ENCODE peak calls at places on chromosomes 4 and X, in six cellular contexts. K is upper lobe of left lung, R is K562, P is HepG2, U is HCT116, A is GM12878. O is an unnamed sample.

GRCh38 chrX:68919707-68920106 is 90.9 kb downstream of the EFNB1 start:
- ATAC-seq in R (no peak), K (no peak), U (no peak), A (no peak), P (no peak), O (no peak)

GRCh38 chrX:31436424-31436823 is 364.6 kb upstream of the FTHL17 start:
- ATAC-seq in R (no peak), U (no peak), A (no peak), K (no peak), P (no peak), O (no peak)

GRCh38 chrX:44795945-44796450 is 47.8 kb upstream of the DUSP21 start:
- ATAC-seq in R (no peak), P (no peak), A (peak; percentile 74), U (no peak), K (no peak), O (no peak)

GRCh38 chrX:13015536-13016236 is 28.7 kb downstream of the FAM9C start:
- ATAC-seq in K (peak; percentile 71), U (no peak), R (no peak), P (no peak), A (no peak), O (no peak)

GRCh38 chr4:151668687-151669402 is 92.0 kb downstream of the GATB start:
- ATAC-seq in P (no peak), R (no peak), K (no peak), A (no peak), U (no peak), O (no peak)

GRCh38 chr4:57320880-57321279 is 210.7 kb upstream of the IGFBP7 start:
- ATAC-seq in A (no peak), R (no peak), K (no peak), U (no peak), P (no peak), O (no peak)

GRCh38 chr4:171846232-171846631 is 33.0 kb downstream of the GALNTL6 start:
- ATAC-seq in R (peak; percentile 65), A (peak; percentile 89), U (peak; percentile 86), P (peak; percentile 83), K (no peak), O (no peak)

GRCh38 chr4:42871685-42872271 is 20.7 kb upstream of the GRXCR1 start:
- ATAC-seq in K (no peak), A (no peak), P (no peak), U (no peak), R (no peak), O (no peak)

GRCh38 chr4:112175840-112176239 is 30.6 kb downstream of the FAM241A start:
- ATAC-seq in U (no peak), P (no peak), A (no peak), R (no peak), K (no peak), O (no peak)

GRCh38 chrX:3252744-3253143 is 93.7 kb downstream of the MXRA5 start:
- ATAC-seq in P (no peak), U (no peak), R (no peak), K (no peak), A (no peak), O (no peak)

GRCh38 chr4:60088803-60089202 is 1111.3 kb upstream of the ADGRL3 start:
- ATAC-seq in A (no peak), R (no peak), K (no peak), P (no peak), U (no peak), O (no peak)

GRCh38 chr4:56976878-56977320 is 507 bp downstream of the NOA1 start:
- ATAC-seq in A (peak; percentile 58), R (peak; percentile 61), P (peak; percentile 85), U (peak; percentile 70), K (peak; percentile 28), O (peak; percentile 32)

GRCh38 chr4:41320278-41320677 is 63.5 kb downstream of the UCHL1 start:
- ATAC-seq in R (no peak), U (peak; percentile 34), K (no peak), P (no peak), A (no peak), O (no peak)

GRCh38 chr4:104020641-104021040 is 300.9 kb upstream of the TACR3 start:
- ATAC-seq in U (no peak), R (no peak), A (no peak), P (no peak), K (no peak), O (no peak)

GRCh38 chr4:125389713-125390112 is 75.0 kb downstream of the FAT4 start:
- ATAC-seq in U (no peak), K (peak; percentile 74), R (no peak), A (no peak), P (no peak), O (peak; percentile 79)

GRCh38 chr4:142222127-142222526 is 585.7 kb downstream of the IL15 start:
- ATAC-seq in P (no peak), A (no peak), K (no peak), R (no peak), U (no peak), O (no peak)

GRCh38 chr4:145804134-145804533 is 124.2 kb downstream of the C4orf51 start:
- ATAC-seq in P (peak; percentile 66), R (no peak), U (no peak), K (peak; percentile 91), A (no peak), O (peak; percentile 87)

GRCh38 chrX:29530520-29530919 is 684.8 kb upstream of the MAGEB2 start:
- ATAC-seq in K (no peak), R (no peak), U (no peak), P (no peak), A (no peak), O (no peak)

GRCh38 chr4:189146994-189147929 is 793.4 kb upstream of the FRG1 start:
- ATAC-seq in A (no peak), K (no peak), R (no peak), P (no peak), U (no peak), O (peak; percentile 55)

GRCh38 chr4:121741751-121742150 is 23.2 kb downstream of the SMIM43 start:
- ATAC-seq in A (no peak), K (peak; percentile 41), P (no peak), R (no peak), U (no peak), O (no peak)

GRCh38 chrX:87374324-87374723 is 143.3 kb upstream of the KLHL4 start:
- ATAC-seq in U (no peak), A (no peak), P (no peak), R (no peak), K (no peak), O (no peak)

GRCh38 chr4:6806924-6807676 is 24.6 kb downstream of the KIAA0232 start:
- ATAC-seq in K (peak; percentile 67), R (peak; percentile 6), A (no peak), U (no peak), P (no peak), O (no peak)

GRCh38 chrX:10243056-10243455 is 86.3 kb downstream of the CLCN4 start:
- ATAC-seq in P (no peak), U (no peak), A (no peak), R (no peak), K (no peak), O (no peak)

GRCh38 chrX:134544614-134545255 is 84.8 kb downstream of the HPRT1 start:
- ATAC-seq in U (no peak), P (peak; percentile 69), K (no peak), A (no peak), R (no peak), O (no peak)

GRCh38 chr4:110164856-110165255 is 33.6 kb downstream of the ELOVL6 start:
- ATAC-seq in P (no peak), A (no peak), U (no peak), R (no peak), K (no peak), O (no peak)

GRCh38 chrX:46849933-46850332 is 13.1 kb downstream of the RP2 start:
- ATAC-seq in U (no peak), R (no peak), A (no peak), K (no peak), P (no peak), O (no peak)

GRCh38 chr4:40629401-40630334 is at the start of gene RBM47:
- ATAC-seq in P (peak; percentile 95), U (peak; percentile 86), K (peak; percentile 94), R (peak; percentile 55), A (peak; percentile 72), O (peak; percentile 86)

DNA sequence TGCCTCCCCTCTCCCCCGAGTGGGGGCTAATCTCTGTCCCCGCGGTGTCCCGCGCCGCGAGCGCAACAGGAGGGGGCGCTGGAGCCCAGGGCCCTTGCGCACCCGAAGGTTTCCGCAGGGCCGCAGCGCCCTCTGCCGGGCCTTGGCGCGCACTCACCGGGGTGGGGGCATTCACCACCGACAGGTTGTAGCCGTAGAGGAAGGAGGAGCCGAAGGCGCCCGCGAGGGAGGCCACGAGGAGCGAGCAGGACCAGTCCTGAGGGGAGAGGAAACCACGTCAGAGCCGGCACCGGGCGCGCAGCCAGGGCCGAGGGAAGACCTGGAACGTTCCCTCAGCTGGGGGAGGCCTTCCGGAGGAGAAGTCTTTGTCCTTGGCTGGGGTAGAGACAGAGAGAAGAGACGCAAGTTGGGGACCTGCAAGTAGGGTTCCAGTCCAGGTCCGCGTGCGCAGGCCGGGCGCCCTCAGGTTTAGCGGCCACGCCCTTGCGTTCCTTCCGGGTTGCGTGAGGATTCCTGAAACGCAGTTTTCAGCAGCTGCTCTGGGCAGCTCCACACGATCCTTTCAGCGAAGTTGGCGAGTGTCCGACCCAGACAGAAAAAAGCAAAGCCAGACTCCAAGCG is 2.4 kb downstream of the SLC2A9 start:
- ATAC-seq in K (peak; percentile 97), P (no peak), A (peak; percentile 97), R (peak; percentile 98), U (peak; percentile 98), O (peak; percentile 97)
- TF ChIP-seq POLR2A in K (peak; percentile 60), P (no peak), A (peak; percentile 83), R (peak; percentile 66), U (peak; percentile 62), O (peak; percentile 52)

GRCh38 chr4:47499705-47500104 is 14.6 kb downstream of the ATP10D start:
- ATAC-seq in R (no peak), K (no peak), P (no peak), U (no peak), A (peak; percentile 61), O (no peak)
- H3K27ac ChIP-seq in R (no peak overlapping the region), K (no peak overlapping the region), P (no peak overlapping the region), U (no peak overlapping the region), A (peak overlapping the region; percentile 80), O (no peak overlapping the region)

GRCh38 chr4:107442538-107443083 is 277.4 kb downstream of the PAPSS1 start:
- ATAC-seq in R (no peak), U (no peak), K (no peak), A (no peak), P (no peak), O (no peak)
- TF ChIP-seq POLR2AphosphoS5 in R (no peak), U (no peak), K (no peak), A (no peak), P (no peak), O (no peak)

DNA sequence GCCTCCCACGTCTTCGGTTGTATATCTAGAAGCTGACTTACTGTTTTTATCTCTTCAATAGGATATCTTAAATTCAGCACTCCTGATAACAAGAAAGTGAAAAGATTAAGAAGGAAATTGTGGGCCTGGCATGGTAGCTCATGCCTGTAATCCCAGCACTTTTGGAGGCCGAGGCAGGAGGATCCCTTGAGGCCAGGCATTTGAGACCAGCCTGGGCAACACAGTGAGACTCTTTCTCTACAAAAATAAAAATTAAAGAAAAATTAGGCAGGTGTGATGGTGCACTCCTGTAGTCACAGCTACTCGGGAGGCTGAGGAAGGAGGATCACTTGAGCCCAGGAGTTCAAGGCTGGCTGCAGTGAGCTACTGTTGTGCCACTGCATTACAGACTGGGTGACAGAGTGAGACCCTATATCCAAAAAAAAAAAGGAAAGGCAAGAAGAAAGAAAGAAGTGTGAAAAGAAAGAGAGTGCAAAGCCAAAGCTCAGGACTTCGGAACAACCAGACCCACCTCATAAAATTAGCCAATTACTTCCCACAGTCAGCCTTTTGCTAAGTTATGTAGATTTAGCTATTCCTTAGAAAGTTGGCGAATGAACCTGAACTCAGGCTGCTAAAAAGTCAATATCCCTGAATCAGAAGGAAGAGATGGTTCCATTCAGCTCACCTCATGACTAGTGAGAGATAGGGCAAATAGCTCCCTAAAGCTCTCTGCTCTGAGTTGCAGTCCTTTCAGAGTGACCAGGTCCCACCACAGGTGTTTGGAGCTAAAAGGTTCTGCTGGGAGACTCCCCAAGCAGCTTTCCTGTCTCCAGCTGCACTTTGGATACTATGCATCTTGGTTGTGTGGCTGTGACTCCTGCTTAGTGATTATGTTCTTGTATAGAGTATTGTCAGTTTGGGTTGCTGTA is 9.2 kb downstream of the FGG start:
- ATAC-seq in K (no peak), R (no peak), P (peak; percentile 59), A (no peak), U (no peak), O (no peak)
- TF ChIP-seq POLR2A in K (no peak), R (no peak), P (peak; percentile 60), A (no peak), U (no peak), O (no peak)